ENCODE peak calls at places on chromosome 14, in four cellular contexts. Q is EL, M is cortex of kidney, S is GM12865. R is an unnamed sample.

GRCh38 chr14:35441160-35441559 is 36.6 kb upstream of the NFKBIA start:
- DNase-seq in S (no peak), Q (no peak), M (no peak), R (no peak)

GRCh38 chr14:99791476-99792283 is 1.5 kb upstream of the EML1 start:
- DNase-seq in M (no peak), Q (no peak), S (no peak), R (no peak)

GRCh38 chr14:52025310-52025709 is 36.0 kb downstream of the RTRAF start:
- DNase-seq in S (no peak), Q (peak; percentile 92), M (no peak), R (peak; percentile 87)

GRCh38 chr14:89032086-89032649 is 207.7 kb downstream of the TTC8 start:
- DNase-seq in M (no peak), Q (no peak), S (peak; percentile 11), R (no peak)

GRCh38 chr14:98177551-98177950 is 1094.4 kb downstream of the BCL11B start:
- DNase-seq in Q (no peak), M (no peak), S (peak; percentile 82), R (no peak)

GRCh38 chr14:68627050-68627867 is 165.6 kb downstream of the ZFP36L1 start:
- DNase-seq in Q (no peak), S (peak; percentile 21), M (no peak), R (peak; percentile 99)

GRCh38 chr14:29442720-29443119 is 484.9 kb downstream of the PRKD1 start:
- DNase-seq in S (peak; percentile 45), M (no peak), Q (peak; percentile 74), R (peak; percentile 87)

GRCh38 chr14:105090493-105091334 is 25.5 kb upstream of the GPR132 start:
- DNase-seq in M (no peak), Q (peak; percentile 76), S (peak; percentile 89), R (peak; percentile 75)

GRCh38 chr14:89445252-89445973 is 28.4 kb upstream of the FOXN3 start:
- DNase-seq in Q (peak; percentile 52), S (peak; percentile 43), M (no peak), R (peak; percentile 62)

GRCh38 chr14:21102472-21103164 is 1.8 kb downstream of the TMEM253 start:
- DNase-seq in S (no peak), M (no peak), Q (no peak), R (no peak)

GRCh38 chr14:49972840-49973239 is 80.0 kb downstream of the ARF6 start:
- DNase-seq in M (no peak), Q (peak; percentile 95), S (peak; percentile 51), R (peak; percentile 96)

GRCh38 chr14:87992349-87992719 is 648 bp downstream of the GALC start:
- DNase-seq in S (peak; percentile 30), Q (no peak), M (no peak), R (no peak)